ENCODE peak calls at places on chromosomes 16 and 17, in five cellular contexts. One of them, this sample, is unnamed. For H3K9me3 and H3K4me1, the result is how much of the 10 kb centered on the place peaks cover.

GRCh38 chr17:14337596-14338079 is 36.8 kb downstream of the HS3ST3B1 start:
- DNase-seq in gastrocnemius medialis: no peak
- DNase-seq in IMR-90: no peak
- DNase-seq in A549: no peak
- DNase-seq in naive thymus-derived CD4-positive, alpha-beta T cell: no peak
- DNase-seq in this sample: no peak

GRCh38 chr17:82489117-82489516 is 30.4 kb upstream of the FOXK2 start:
- DNase-seq in gastrocnemius medialis: peak
- DNase-seq in naive thymus-derived CD4-positive, alpha-beta T cell: no peak
- DNase-seq in IMR-90: peak
- DNase-seq in A549: no peak
- DNase-seq in this sample: no peak

GRCh38 chr17:6269474-6269873 is 165.4 kb downstream of the AIPL1 start:
- DNase-seq in naive thymus-derived CD4-positive, alpha-beta T cell: peak
- DNase-seq in IMR-90: peak
- DNase-seq in A549: peak
- DNase-seq in gastrocnemius medialis: no peak
- DNase-seq in this sample: no peak

GRCh38 chr17:34567665-34568064 is 11.7 kb upstream of the TMEM132E start:
- DNase-seq in IMR-90: no peak
- DNase-seq in gastrocnemius medialis: no peak
- DNase-seq in A549: no peak
- DNase-seq in naive thymus-derived CD4-positive, alpha-beta T cell: no peak
- DNase-seq in this sample: no peak

GRCh38 chr16:66425651-66426050 is 1.4 kb upstream of the BEAN1 start:
- DNase-seq in gastrocnemius medialis: no peak
- DNase-seq in IMR-90: no peak
- DNase-seq in A549: no peak
- DNase-seq in naive thymus-derived CD4-positive, alpha-beta T cell: no peak
- DNase-seq in this sample: no peak

GRCh38 chr17:46977348-46977747 is 1.7 kb downstream of the RPRML start:
- DNase-seq in naive thymus-derived CD4-positive, alpha-beta T cell: no peak
- DNase-seq in gastrocnemius medialis: no peak
- DNase-seq in IMR-90: peak
- DNase-seq in A549: peak
- DNase-seq in this sample: no peak

GRCh38 chr16:53865492-53865863 is 161.5 kb downstream of the FTO start:
- DNase-seq in A549: peak
- DNase-seq in IMR-90: no peak
- DNase-seq in naive thymus-derived CD4-positive, alpha-beta T cell: no peak
- DNase-seq in gastrocnemius medialis: no peak
- DNase-seq in this sample: no peak

GRCh38 chr17:63649813-63650212 is 27.6 kb downstream of the MAP3K3 start:
- DNase-seq in gastrocnemius medialis: no peak
- DNase-seq in A549: no peak
- DNase-seq in IMR-90: no peak
- DNase-seq in naive thymus-derived CD4-positive, alpha-beta T cell: no peak
- DNase-seq in this sample: no peak

GRCh38 chr17:50304781-50305404 is 30.6 kb downstream of the TMEM92 start:
- DNase-seq in naive thymus-derived CD4-positive, alpha-beta T cell: no peak
- DNase-seq in gastrocnemius medialis: no peak
- DNase-seq in IMR-90: peak
- DNase-seq in A549: no peak
- DNase-seq in this sample: no peak

GRCh38 chr16:87490091-87490798 is 2.6 kb downstream of the ZCCHC14 start:
- DNase-seq in IMR-90: no peak
- DNase-seq in A549: no peak
- DNase-seq in gastrocnemius medialis: no peak
- DNase-seq in naive thymus-derived CD4-positive, alpha-beta T cell: peak
- DNase-seq in this sample: no peak

GRCh38 chr16:645852-646678 is 3.1 kb upstream of the WDR90 start:
- DNase-seq in IMR-90: no peak
- DNase-seq in naive thymus-derived CD4-positive, alpha-beta T cell: no peak
- DNase-seq in gastrocnemius medialis: no peak
- DNase-seq in A549: no peak
- DNase-seq in this sample: no peak

GRCh38 chr17:36188891-36189306 is 7.7 kb downstream of the CCL3L1 start:
- DNase-seq in gastrocnemius medialis: no peak
- DNase-seq in naive thymus-derived CD4-positive, alpha-beta T cell: no peak
- DNase-seq in A549: no peak
- DNase-seq in IMR-90: no peak
- DNase-seq in this sample: no peak

GRCh38 chr16:89357460-89357859 is 132.9 kb downstream of the ANKRD11 start:
- DNase-seq in gastrocnemius medialis: peak
- DNase-seq in naive thymus-derived CD4-positive, alpha-beta T cell: no peak
- DNase-seq in A549: no peak
- DNase-seq in IMR-90: no peak
- DNase-seq in this sample: no peak

GRCh38 chr17:29102046-29102445 is 59.1 kb downstream of the PIPOX start:
- DNase-seq in naive thymus-derived CD4-positive, alpha-beta T cell: no peak
- DNase-seq in A549: no peak
- DNase-seq in IMR-90: no peak
- DNase-seq in gastrocnemius medialis: no peak
- DNase-seq in this sample: no peak

GRCh38 chr16:30357715-30358576 is 2.8 kb upstream of the CD2BP2 start:
- DNase-seq in A549: no peak
- DNase-seq in IMR-90: no peak
- DNase-seq in naive thymus-derived CD4-positive, alpha-beta T cell: no peak
- DNase-seq in gastrocnemius medialis: no peak
- DNase-seq in this sample: no peak

GRCh38 chr16:56950881-56951771 is 10.6 kb upstream of the CETP start:
- DNase-seq in naive thymus-derived CD4-positive, alpha-beta T cell: peak
- DNase-seq in A549: peak
- DNase-seq in gastrocnemius medialis: no peak
- DNase-seq in IMR-90: peak
- DNase-seq in this sample: peak

GRCh38 chr16:49696414-49697101 is 159.4 kb downstream of the ZNF423 start:
- DNase-seq in IMR-90: no peak
- DNase-seq in A549: no peak
- DNase-seq in gastrocnemius medialis: no peak
- DNase-seq in naive thymus-derived CD4-positive, alpha-beta T cell: no peak
- DNase-seq in this sample: no peak

GRCh38 chr17:62125307-62125706 is 60.2 kb upstream of the MED13 start:
- DNase-seq in A549: no peak
- DNase-seq in naive thymus-derived CD4-positive, alpha-beta T cell: no peak
- DNase-seq in IMR-90: no peak
- DNase-seq in gastrocnemius medialis: no peak
- DNase-seq in this sample: no peak

GRCh38 chr17:66138120-66138519 is 53.8 kb downstream of the CEP112 start:
- DNase-seq in IMR-90: no peak
- DNase-seq in naive thymus-derived CD4-positive, alpha-beta T cell: no peak
- DNase-seq in gastrocnemius medialis: no peak
- DNase-seq in A549: no peak
- DNase-seq in this sample: no peak

GRCh38 chr17:979539-980405 is at the start of gene NXN:
- DNase-seq in naive thymus-derived CD4-positive, alpha-beta T cell: peak
- DNase-seq in A549: peak
- DNase-seq in gastrocnemius medialis: peak
- DNase-seq in IMR-90: peak
- DNase-seq in this sample: peak

GRCh38 chr16:69706975-69707340 is 19.4 kb downstream of the NQO1 start:
- DNase-seq in IMR-90: no peak
- DNase-seq in gastrocnemius medialis: no peak
- DNase-seq in naive thymus-derived CD4-positive, alpha-beta T cell: no peak
- DNase-seq in A549: no peak
- DNase-seq in this sample: no peak

GRCh38 chr17:76556759-76557367 is 17.0 kb downstream of the PRCD start:
- DNase-seq in gastrocnemius medialis: no peak
- DNase-seq in A549: no peak
- DNase-seq in IMR-90: peak
- DNase-seq in naive thymus-derived CD4-positive, alpha-beta T cell: no peak
- DNase-seq in this sample: peak

GRCh38 chr17:63001689-63002394 is 35.8 kb downstream of the TANC2 start:
- DNase-seq in A549: no peak
- DNase-seq in IMR-90: no peak
- DNase-seq in naive thymus-derived CD4-positive, alpha-beta T cell: no peak
- DNase-seq in gastrocnemius medialis: no peak
- DNase-seq in this sample: no peak

GRCh38 chr17:37079735-37080134 is 131.0 kb downstream of the AATF start:
- DNase-seq in A549: no peak
- DNase-seq in IMR-90: peak
- DNase-seq in gastrocnemius medialis: no peak
- DNase-seq in naive thymus-derived CD4-positive, alpha-beta T cell: no peak
- DNase-seq in this sample: no peak

GRCh38 chr16:1431497-1432270 is 806 bp downstream of the PERCC1 start:
- DNase-seq in naive thymus-derived CD4-positive, alpha-beta T cell: no peak
- DNase-seq in IMR-90: no peak
- DNase-seq in gastrocnemius medialis: no peak
- DNase-seq in A549: no peak
- DNase-seq in this sample: no peak

GRCh38 chr16:35197656-35198055 is 1738.2 kb downstream of the TP53TG3F start:
- DNase-seq in IMR-90: no peak
- DNase-seq in naive thymus-derived CD4-positive, alpha-beta T cell: no peak
- DNase-seq in A549: no peak
- DNase-seq in gastrocnemius medialis: no peak
- DNase-seq in this sample: no peak
- H3K9me3 ChIP-seq in IMR-90: under half
- H3K9me3 ChIP-seq in naive thymus-derived CD4-positive, alpha-beta T cell: half or more
- H3K9me3 ChIP-seq in A549: under half
- H3K9me3 ChIP-seq in gastrocnemius medialis: under half
- H3K9me3 ChIP-seq in this sample: under half

GRCh38 chr16:74743668-74744299 is 30.8 kb downstream of the FA2H start:
- DNase-seq in gastrocnemius medialis: no peak
- DNase-seq in A549: peak
- DNase-seq in IMR-90: peak
- DNase-seq in naive thymus-derived CD4-positive, alpha-beta T cell: no peak
- DNase-seq in this sample: no peak
- H3K4me1 ChIP-seq in gastrocnemius medialis: under half
- H3K4me1 ChIP-seq in A549: half or more
- H3K4me1 ChIP-seq in IMR-90: under half
- H3K4me1 ChIP-seq in naive thymus-derived CD4-positive, alpha-beta T cell: under half
- H3K4me1 ChIP-seq in this sample: under half

DNA sequence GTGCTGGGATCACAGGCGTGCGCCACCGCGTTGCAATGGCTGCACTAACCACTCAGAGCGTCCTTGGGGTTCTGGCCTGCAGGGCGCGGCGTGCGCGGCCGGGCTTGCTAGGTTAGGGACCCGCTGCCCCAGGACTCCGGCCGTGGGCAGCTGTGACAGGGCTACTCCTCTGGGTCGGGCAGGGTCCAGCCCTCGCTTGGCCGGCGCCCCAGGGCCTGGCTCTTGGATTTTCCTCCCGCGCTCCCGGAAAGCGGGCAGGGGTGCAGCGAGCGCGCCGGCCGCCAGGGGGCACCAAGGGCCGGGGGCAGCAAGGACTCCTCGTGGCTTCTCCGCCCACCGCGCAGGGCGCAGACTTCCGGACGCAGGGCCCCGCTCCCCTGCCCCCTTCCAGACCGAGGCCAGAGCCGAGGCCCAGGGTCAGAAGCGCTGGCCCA is 489 bp downstream of the TLE7 start:
- DNase-seq in naive thymus-derived CD4-positive, alpha-beta T cell: no peak
- DNase-seq in IMR-90: no peak
- DNase-seq in A549: no peak
- DNase-seq in gastrocnemius medialis: no peak
- DNase-seq in this sample: no peak
- H3K9me3 ChIP-seq in naive thymus-derived CD4-positive, alpha-beta T cell: under half
- H3K9me3 ChIP-seq in IMR-90: under half
- H3K9me3 ChIP-seq in A549: under half
- H3K9me3 ChIP-seq in gastrocnemius medialis: under half
- H3K9me3 ChIP-seq in this sample: under half

GRCh38 chr17:81054881-81055370 is 20.0 kb downstream of the BAIAP2 start:
- DNase-seq in naive thymus-derived CD4-positive, alpha-beta T cell: no peak
- DNase-seq in A549: no peak
- DNase-seq in gastrocnemius medialis: no peak
- DNase-seq in IMR-90: no peak
- DNase-seq in this sample: no peak
- H3K4me1 ChIP-seq in naive thymus-derived CD4-positive, alpha-beta T cell: under half
- H3K4me1 ChIP-seq in A549: under half
- H3K4me1 ChIP-seq in gastrocnemius medialis: under half
- H3K4me1 ChIP-seq in IMR-90: under half
- H3K4me1 ChIP-seq in this sample: under half

DNA sequence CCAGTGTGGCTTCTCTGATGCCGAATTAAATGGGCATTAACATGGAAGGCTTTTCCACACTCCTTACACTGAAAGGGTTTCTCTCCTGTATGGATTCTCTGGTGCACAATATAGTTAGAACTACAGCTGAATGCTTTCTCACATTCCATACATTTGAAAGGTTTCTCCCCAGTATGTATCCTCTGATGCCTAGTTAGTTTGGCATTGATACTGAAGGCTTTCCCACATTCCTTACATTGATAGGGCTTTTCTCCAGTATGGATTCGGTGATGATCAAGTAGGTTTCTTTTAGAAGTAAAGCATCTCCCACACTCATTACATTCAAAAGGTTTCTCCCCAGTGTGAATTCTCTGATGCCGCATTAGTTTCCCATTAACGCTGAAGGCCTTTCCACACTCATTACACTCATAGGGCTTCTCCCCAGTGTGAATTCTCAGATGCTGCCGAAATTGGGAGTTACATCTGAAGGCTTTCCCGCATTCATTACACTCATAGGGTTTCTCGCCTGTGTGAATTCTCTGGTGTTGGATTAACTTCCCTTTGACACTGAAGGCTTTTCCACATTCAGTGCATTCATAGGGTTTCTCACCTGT is 6.5 kb upstream of the TLE7 start:
- DNase-seq in naive thymus-derived CD4-positive, alpha-beta T cell: no peak
- DNase-seq in IMR-90: no peak
- DNase-seq in A549: no peak
- DNase-seq in gastrocnemius medialis: no peak
- DNase-seq in this sample: no peak
- H3K9me3 ChIP-seq in naive thymus-derived CD4-positive, alpha-beta T cell: half or more
- H3K9me3 ChIP-seq in IMR-90: half or more
- H3K9me3 ChIP-seq in A549: half or more
- H3K9me3 ChIP-seq in gastrocnemius medialis: under half
- H3K9me3 ChIP-seq in this sample: under half

GRCh38 chr17:78279360-78279990 is 48.0 kb downstream of the TMEM235 start:
- DNase-seq in A549: no peak
- DNase-seq in IMR-90: no peak
- DNase-seq in gastrocnemius medialis: no peak
- DNase-seq in naive thymus-derived CD4-positive, alpha-beta T cell: no peak
- DNase-seq in this sample: no peak
- H3K4me1 ChIP-seq in A549: under half
- H3K4me1 ChIP-seq in IMR-90: under half
- H3K4me1 ChIP-seq in gastrocnemius medialis: under half
- H3K4me1 ChIP-seq in naive thymus-derived CD4-positive, alpha-beta T cell: under half
- H3K4me1 ChIP-seq in this sample: under half

This sample was measured in effector memory CD4-positive, alpha-beta T cell.